ENCODE peak calls at places on chromosomes 4 and X, in seven cellular contexts. One of them, this sample, is unnamed.

GRCh38 chr4:113476800-113477199 is 284.7 kb downstream of the CAMK2D start:
- DNase-seq in RWPE1: peak; percentile 41
- DNase-seq in AG04449: no peak
- DNase-seq in AG09309: no peak
- DNase-seq in neural crest cell: no peak
- DNase-seq in transverse colon: no peak
- DNase-seq in AG09319: no peak
- DNase-seq in this sample: no peak

GRCh38 chrX:40579880-40580536 is 762 bp upstream of the ATP6AP2 start:
- DNase-seq in RWPE1: no peak
- DNase-seq in AG09309: no peak
- DNase-seq in transverse colon: no peak
- DNase-seq in neural crest cell: no peak
- DNase-seq in AG04449: no peak
- DNase-seq in AG09319: no peak
- DNase-seq in this sample: no peak

GRCh38 chr4:38855466-38855865 is 1.2 kb downstream of the TLR6 start:
- DNase-seq in transverse colon: no peak
- DNase-seq in neural crest cell: no peak
- DNase-seq in AG04449: no peak
- DNase-seq in AG09309: no peak
- DNase-seq in RWPE1: no peak
- DNase-seq in AG09319: no peak
- DNase-seq in this sample: no peak

GRCh38 chr4:83582289-83582756 is 46.4 kb downstream of the GPAT3 start:
- DNase-seq in transverse colon: peak; percentile 83
- DNase-seq in AG09319: no peak
- DNase-seq in RWPE1: peak; percentile 42
- DNase-seq in neural crest cell: no peak
- DNase-seq in AG09309: peak; percentile 37
- DNase-seq in AG04449: no peak
- DNase-seq in this sample: no peak

GRCh38 chr4:189202869-189203271 is 737.8 kb upstream of the FRG1 start:
- DNase-seq in neural crest cell: no peak
- DNase-seq in AG09309: peak; percentile 8
- DNase-seq in AG04449: peak; percentile 34
- DNase-seq in RWPE1: peak; percentile 5
- DNase-seq in AG09319: no peak
- DNase-seq in transverse colon: no peak
- DNase-seq in this sample: no peak

GRCh38 chr4:184475096-184475461 is 729 bp upstream of the IRF2 start:
- DNase-seq in transverse colon: peak; percentile 62
- DNase-seq in RWPE1: peak; percentile 34
- DNase-seq in AG09309: no peak
- DNase-seq in AG04449: no peak
- DNase-seq in AG09319: no peak
- DNase-seq in neural crest cell: no peak
- DNase-seq in this sample: peak; percentile 53

GRCh38 chr4:141713771-141714445 is 77.5 kb downstream of the IL15 start:
- DNase-seq in neural crest cell: no peak
- DNase-seq in AG09309: peak; percentile 11
- DNase-seq in transverse colon: no peak
- DNase-seq in AG09319: no peak
- DNase-seq in RWPE1: peak; percentile 57
- DNase-seq in AG04449: no peak
- DNase-seq in this sample: no peak

GRCh38 chr4:19776021-19776459 is 475.7 kb upstream of the SLIT2 start:
- DNase-seq in AG09309: peak; percentile 34
- DNase-seq in RWPE1: peak; percentile 79
- DNase-seq in AG09319: peak; percentile 14
- DNase-seq in transverse colon: no peak
- DNase-seq in neural crest cell: no peak
- DNase-seq in AG04449: peak; percentile 46
- DNase-seq in this sample: no peak

GRCh38 chrX:136747003-136747986 is 33.4 kb downstream of the ARHGEF6 start:
- DNase-seq in transverse colon: no peak
- DNase-seq in AG09309: no peak
- DNase-seq in AG09319: no peak
- DNase-seq in AG04449: no peak
- DNase-seq in RWPE1: no peak
- DNase-seq in neural crest cell: no peak
- DNase-seq in this sample: no peak

GRCh38 chrX:42530027-42530426 is 247.9 kb downstream of the PPP1R2C start:
- DNase-seq in neural crest cell: no peak
- DNase-seq in transverse colon: no peak
- DNase-seq in RWPE1: peak; percentile 38
- DNase-seq in AG04449: peak; percentile 46
- DNase-seq in AG09319: peak; percentile 19
- DNase-seq in AG09309: peak; percentile 68
- DNase-seq in this sample: no peak

GRCh38 chrX:20511792-20512191 is 245.1 kb upstream of the RPS6KA3 start:
- DNase-seq in RWPE1: no peak
- DNase-seq in neural crest cell: no peak
- DNase-seq in transverse colon: no peak
- DNase-seq in AG04449: no peak
- DNase-seq in AG09319: no peak
- DNase-seq in AG09309: no peak
- DNase-seq in this sample: no peak

GRCh38 chrX:23981711-23982110 is 45.3 kb downstream of the KLHL15 start:
- DNase-seq in transverse colon: no peak
- DNase-seq in AG09309: no peak
- DNase-seq in AG09319: no peak
- DNase-seq in RWPE1: no peak
- DNase-seq in AG04449: no peak
- DNase-seq in neural crest cell: no peak
- DNase-seq in this sample: no peak

GRCh38 chr4:118921736-118922135 is 33.1 kb downstream of the SYNPO2 start:
- DNase-seq in AG09319: no peak
- DNase-seq in AG04449: no peak
- DNase-seq in RWPE1: no peak
- DNase-seq in neural crest cell: no peak
- DNase-seq in transverse colon: no peak
- DNase-seq in AG09309: no peak
- DNase-seq in this sample: no peak

GRCh38 chr4:7736436-7737267 is 203.0 kb downstream of the AFAP1 start:
- DNase-seq in transverse colon: no peak
- DNase-seq in RWPE1: no peak
- DNase-seq in AG04449: no peak
- DNase-seq in AG09319: no peak
- DNase-seq in AG09309: no peak
- DNase-seq in neural crest cell: no peak
- DNase-seq in this sample: no peak

GRCh38 chr4:629916-630641 is 4.7 kb downstream of the PDE6B start:
- DNase-seq in AG04449: no peak
- DNase-seq in RWPE1: no peak
- DNase-seq in neural crest cell: no peak
- DNase-seq in transverse colon: no peak
- DNase-seq in AG09319: no peak
- DNase-seq in AG09309: no peak
- DNase-seq in this sample: no peak

GRCh38 chr4:143515905-143516304 is 2.4 kb downstream of the SMARCA5 start:
- DNase-seq in AG09309: no peak
- DNase-seq in neural crest cell: no peak
- DNase-seq in AG09319: no peak
- DNase-seq in RWPE1: no peak
- DNase-seq in AG04449: no peak
- DNase-seq in transverse colon: no peak
- DNase-seq in this sample: no peak

GRCh38 chr4:121784401-121784800 is 16.7 kb upstream of the EXOSC9 start:
- DNase-seq in AG09319: no peak
- DNase-seq in neural crest cell: no peak
- DNase-seq in AG09309: no peak
- DNase-seq in RWPE1: no peak
- DNase-seq in transverse colon: no peak
- DNase-seq in AG04449: no peak
- DNase-seq in this sample: no peak

GRCh38 chr4:6443035-6444023 is 29.1 kb downstream of the PPP2R2C start:
- DNase-seq in AG09319: no peak
- DNase-seq in neural crest cell: no peak
- DNase-seq in AG04449: no peak
- DNase-seq in AG09309: no peak
- DNase-seq in RWPE1: no peak
- DNase-seq in transverse colon: no peak
- DNase-seq in this sample: no peak

GRCh38 chr4:126969360-126969759 is 663.4 kb upstream of the INTU start:
- DNase-seq in transverse colon: no peak
- DNase-seq in AG09309: no peak
- DNase-seq in AG09319: no peak
- DNase-seq in RWPE1: no peak
- DNase-seq in neural crest cell: no peak
- DNase-seq in AG04449: no peak
- DNase-seq in this sample: no peak

GRCh38 chr4:7462509-7462971 is 27.8 kb upstream of the PSAPL1 start:
- DNase-seq in AG04449: no peak
- DNase-seq in AG09319: no peak
- DNase-seq in AG09309: no peak
- DNase-seq in RWPE1: peak; percentile 60
- DNase-seq in transverse colon: no peak
- DNase-seq in neural crest cell: no peak
- DNase-seq in this sample: no peak

GRCh38 chrX:37863728-37864127 is 16.4 kb upstream of the DYNLT3 start:
- DNase-seq in AG04449: no peak
- DNase-seq in neural crest cell: no peak
- DNase-seq in transverse colon: no peak
- DNase-seq in RWPE1: no peak
- DNase-seq in AG09319: no peak
- DNase-seq in AG09309: no peak
- DNase-seq in this sample: no peak

GRCh38 chr4:13306356-13306755 is 177.8 kb downstream of the RAB28 start:
- DNase-seq in transverse colon: no peak
- DNase-seq in AG09309: no peak
- DNase-seq in AG09319: no peak
- DNase-seq in neural crest cell: no peak
- DNase-seq in RWPE1: no peak
- DNase-seq in AG04449: no peak
- DNase-seq in this sample: no peak

GRCh38 chr4:3879681-3880594 is 113.8 kb downstream of the ADRA2C start:
- DNase-seq in transverse colon: no peak
- DNase-seq in AG09309: no peak
- DNase-seq in AG09319: no peak
- DNase-seq in RWPE1: no peak
- DNase-seq in neural crest cell: no peak
- DNase-seq in AG04449: no peak
- DNase-seq in this sample: peak; percentile 65

GRCh38 chr4:121252224-121252806 is 88.2 kb upstream of the TNIP3 start:
- DNase-seq in AG09319: peak; percentile 36
- DNase-seq in RWPE1: peak; percentile 66
- DNase-seq in neural crest cell: peak; percentile 66
- DNase-seq in AG04449: no peak
- DNase-seq in AG09309: peak; percentile 21
- DNase-seq in transverse colon: peak; percentile 72
- DNase-seq in this sample: peak; percentile 38

GRCh38 chrX:39922926-39923325 is 174.8 kb downstream of the BCOR start:
- DNase-seq in AG09309: no peak
- DNase-seq in neural crest cell: no peak
- DNase-seq in AG04449: no peak
- DNase-seq in RWPE1: no peak
- DNase-seq in transverse colon: no peak
- DNase-seq in AG09319: no peak
- DNase-seq in this sample: no peak

GRCh38 chr4:43918377-43918776 is 530.2 kb downstream of the KCTD8 start:
- DNase-seq in AG09309: no peak
- DNase-seq in transverse colon: no peak
- DNase-seq in AG09319: no peak
- DNase-seq in RWPE1: no peak
- DNase-seq in neural crest cell: no peak
- DNase-seq in AG04449: no peak
- DNase-seq in this sample: no peak

GRCh38 chr4:138555107-138555506 is 313.0 kb upstream of the SLC7A11 start:
- DNase-seq in transverse colon: no peak
- DNase-seq in AG09309: no peak
- DNase-seq in AG09319: no peak
- DNase-seq in neural crest cell: no peak
- DNase-seq in AG04449: no peak
- DNase-seq in RWPE1: no peak
- DNase-seq in this sample: no peak
- TF ChIP-seq CTCF in transverse colon: no peak
- TF ChIP-seq CTCF in AG09309: no peak
- TF ChIP-seq CTCF in AG09319: no peak
- TF ChIP-seq CTCF in neural crest cell: no peak
- TF ChIP-seq CTCF in AG04449: no peak
- TF ChIP-seq CTCF in RWPE1: no peak
- TF ChIP-seq CTCF in this sample: no peak

GRCh38 chr4:138686078-138686477 is 329.5 kb upstream of the NOCT start:
- DNase-seq in AG04449: no peak
- DNase-seq in transverse colon: no peak
- DNase-seq in RWPE1: no peak
- DNase-seq in neural crest cell: no peak
- DNase-seq in AG09319: no peak
- DNase-seq in AG09309: no peak
- DNase-seq in this sample: no peak

GRCh38 chr4:138688531-138689181 is 326.9 kb upstream of the NOCT start:
- DNase-seq in transverse colon: no peak
- DNase-seq in AG09319: no peak
- DNase-seq in AG09309: no peak
- DNase-seq in AG04449: no peak
- DNase-seq in RWPE1: no peak
- DNase-seq in neural crest cell: no peak
- DNase-seq in this sample: no peak

GRCh38 chr4:138689182-138689546 is 326.4 kb upstream of the NOCT start:
- DNase-seq in AG09309: no peak
- DNase-seq in AG09319: no peak
- DNase-seq in neural crest cell: no peak
- DNase-seq in AG04449: no peak
- DNase-seq in RWPE1: no peak
- DNase-seq in transverse colon: no peak
- DNase-seq in this sample: no peak

GRCh38 chr4:138689593-138689992 is 326.0 kb upstream of the NOCT start:
- DNase-seq in AG09309: no peak
- DNase-seq in transverse colon: no peak
- DNase-seq in AG09319: no peak
- DNase-seq in AG04449: no peak
- DNase-seq in neural crest cell: no peak
- DNase-seq in RWPE1: no peak
- DNase-seq in this sample: no peak
- TF ChIP-seq CTCF in AG09309: no peak
- TF ChIP-seq CTCF in transverse colon: no peak
- TF ChIP-seq CTCF in AG09319: no peak
- TF ChIP-seq CTCF in AG04449: no peak
- TF ChIP-seq CTCF in neural crest cell: no peak
- TF ChIP-seq CTCF in RWPE1: no peak
- TF ChIP-seq CTCF in this sample: no peak

DNA sequence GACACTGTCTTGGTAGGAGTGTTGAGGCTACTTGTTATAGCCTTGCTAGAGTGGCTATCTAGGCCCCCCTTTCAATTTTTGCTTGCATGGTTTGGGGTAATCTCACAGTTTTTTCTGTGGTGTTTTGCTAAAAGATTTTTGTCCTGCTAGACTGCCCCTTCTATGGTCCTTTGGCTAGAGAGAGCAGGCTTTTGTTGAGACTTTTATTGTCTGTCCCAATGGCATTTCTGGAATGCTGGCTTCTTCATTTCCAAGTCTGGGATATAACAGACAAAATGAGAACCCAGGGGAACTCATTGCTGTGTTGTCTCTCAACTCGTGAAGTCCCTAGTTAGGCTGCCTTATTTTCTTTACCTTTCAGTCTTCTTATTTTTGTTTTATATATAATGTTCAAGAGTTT is 160.2 kb upstream of the ZC4H2 start:
- DNase-seq in RWPE1: no peak
- DNase-seq in neural crest cell: no peak
- DNase-seq in AG09309: no peak
- DNase-seq in AG09319: no peak
- DNase-seq in AG04449: no peak
- DNase-seq in transverse colon: no peak
- DNase-seq in this sample: no peak
- TF ChIP-seq CTCF in RWPE1: no peak
- TF ChIP-seq CTCF in neural crest cell: no peak
- TF ChIP-seq CTCF in AG09309: no peak
- TF ChIP-seq CTCF in AG09319: no peak
- TF ChIP-seq CTCF in AG04449: no peak
- TF ChIP-seq CTCF in transverse colon: no peak
- TF ChIP-seq CTCF in this sample: no peak

GRCh38 chr4:22356996-22357596 is 158.8 kb downstream of the ADGRA3 start:
- DNase-seq in transverse colon: no peak
- DNase-seq in RWPE1: no peak
- DNase-seq in AG09309: peak; percentile 29
- DNase-seq in AG04449: no peak
- DNase-seq in AG09319: peak; percentile 10
- DNase-seq in neural crest cell: no peak
- DNase-seq in this sample: no peak
- TF ChIP-seq CTCF in transverse colon: peak; percentile 12
- TF ChIP-seq CTCF in RWPE1: no peak
- TF ChIP-seq CTCF in AG09309: peak; percentile 70
- TF ChIP-seq CTCF in AG04449: peak; percentile 36
- TF ChIP-seq CTCF in AG09319: peak; percentile 47
- TF ChIP-seq CTCF in neural crest cell: peak; percentile 49
- TF ChIP-seq CTCF in this sample: no peak